ENCODE peak calls at places on chromosomes 6 and 20, in eight cellular contexts. X, F, U, J, Y, N, Q and T are unnamed samples. For H3K27me3, the result is how much of the 10 kb centered on the place peaks cover.

GRCh38 chr20:61600061-61600460 is 348.0 kb downstream of the CDH4 start:
- DNase-seq in Q (no peak), U (no peak), J (no peak), X (no peak), F (no peak), N (no peak), Y (no peak), T (no peak)

GRCh38 chr6:6815732-6816131 is 227.2 kb downstream of the LY86 start:
- DNase-seq in Y (no peak), J (no peak), F (no peak), Q (no peak), U (no peak), X (no peak), N (peak), T (no peak)

GRCh38 chr6:152338335-152339125 is 298.6 kb downstream of the SYNE1 start:
- DNase-seq in U (peak), Y (peak), Q (peak), F (no peak), J (peak), X (peak), N (peak), T (peak)

GRCh38 chr6:26197736-26198625 is 110.8 kb downstream of the HFE start:
- DNase-seq in J (peak), Y (no peak), Q (peak), U (peak), N (peak), F (peak), X (peak), T (no peak)

GRCh38 chr6:15614277-15614676 is 48.6 kb downstream of the DTNBP1 start:
- DNase-seq in J (no peak), X (no peak), U (no peak), Y (no peak), N (no peak), Q (no peak), F (no peak), T (no peak)

GRCh38 chr6:20870493-20870892 is 336.2 kb downstream of the CDKAL1 start:
- DNase-seq in F (no peak), J (no peak), N (no peak), U (no peak), Y (no peak), X (no peak), Q (no peak), T (no peak)

GRCh38 chr20:33301192-33301930 is 18.3 kb downstream of the BPIFB1 start:
- DNase-seq in Y (no peak), J (no peak), X (peak), N (peak), Q (no peak), U (no peak), F (no peak), T (no peak)

GRCh38 chr20:51460163-51460562 is 82.4 kb downstream of the NFATC2 start:
- DNase-seq in N (no peak), Y (no peak), X (no peak), Q (no peak), U (no peak), J (no peak), F (no peak), T (no peak)

GRCh38 chr6:5457036-5457435 is 195.7 kb downstream of the FARS2 start:
- DNase-seq in F (no peak), Q (peak), J (no peak), Y (no peak), X (peak), U (no peak), N (peak), T (no peak)

GRCh38 chr6:20866940-20867630 is 332.8 kb downstream of the CDKAL1 start:
- DNase-seq in Y (no peak), J (no peak), U (no peak), F (no peak), N (no peak), X (no peak), Q (peak), T (no peak)

GRCh38 chr6:75300206-75300605 is 15.6 kb upstream of the TMEM30A start:
- DNase-seq in F (no peak), X (no peak), Y (no peak), N (peak), Q (no peak), J (no peak), U (no peak), T (peak)

GRCh38 chr6:149043476-149044130 is 273.9 kb upstream of the TAB2 start:
- DNase-seq in X (no peak), Y (peak), J (no peak), Q (no peak), U (no peak), F (peak), N (no peak), T (peak)

GRCh38 chr6:30483677-30484279 is 5.5 kb upstream of the HLA-E start:
- DNase-seq in J (no peak), Q (peak), N (peak), U (peak), X (peak), Y (peak), F (peak), T (peak)

GRCh38 chr20:52631469-52631868 is 340.7 kb upstream of the TSHZ2 start:
- DNase-seq in N (no peak), J (no peak), Q (no peak), F (no peak), Y (no peak), X (no peak), U (no peak), T (no peak)

GRCh38 chr6:117600008-117600743 is 2.1 kb downstream of the GOPC start:
- DNase-seq in N (peak), J (no peak), Q (peak), U (peak), F (no peak), Y (peak), X (no peak), T (no peak)

GRCh38 chr6:5279891-5280338 is 18.6 kb downstream of the FARS2 start:
- DNase-seq in Q (no peak), F (no peak), X (no peak), U (no peak), N (no peak), Y (no peak), J (no peak), T (no peak)

GRCh38 chr20:58719258-58719657 is 26.7 kb downstream of the NPEPL1 start:
- DNase-seq in U (no peak), Q (no peak), J (peak), X (no peak), N (no peak), Y (no peak), F (no peak), T (peak)

GRCh38 chr6:145813285-145814034 is 1.1 kb downstream of the FBXO30 start:
- DNase-seq in Q (peak), Y (peak), U (no peak), X (peak), J (no peak), F (no peak), N (peak), T (no peak)

GRCh38 chr20:57425150-57426013 is 34.2 kb downstream of the RBM38 start:
- DNase-seq in J (no peak), U (no peak), F (no peak), Y (peak), N (peak), X (no peak), Q (no peak), T (peak)

GRCh38 chr6:71676298-71676697 is 210.1 kb upstream of the RIMS1 start:
- DNase-seq in X (no peak), J (no peak), Q (no peak), N (no peak), U (no peak), Y (no peak), F (no peak), T (no peak)

GRCh38 chr6:978937-979685 is 286.2 kb upstream of the EXOC2 start:
- DNase-seq in J (no peak), Y (no peak), X (no peak), F (no peak), N (no peak), U (no peak), Q (peak), T (no peak)

GRCh38 chr6:165962361-165962760 is 205.3 kb downstream of the TBXT start:
- DNase-seq in X (no peak), F (no peak), U (no peak), Q (no peak), N (no peak), Y (no peak), J (no peak), T (no peak)

GRCh38 chr6:148590881-148591280 is 155.9 kb upstream of the UST start:
- DNase-seq in U (no peak), X (no peak), F (no peak), Q (no peak), Y (peak), J (no peak), N (no peak), T (no peak)

GRCh38 chr6:148398686-148399085 is 56.0 kb downstream of the SASH1 start:
- DNase-seq in Q (no peak), N (no peak), F (no peak), Y (no peak), J (no peak), X (no peak), U (no peak), T (no peak)

GRCh38 chr6:112144145-112144926 is 56.9 kb downstream of the FAM229B start:
- DNase-seq in N (no peak), Q (no peak), J (no peak), X (no peak), Y (no peak), F (no peak), U (peak), T (no peak)

GRCh38 chr20:31713312-31714049 is 9.2 kb downstream of the BCL2L1 start:
- DNase-seq in F (peak), U (peak), J (peak), Q (peak), N (peak), X (peak), Y (no peak), T (peak)

GRCh38 chr20:8190043-8190880 is 58.2 kb downstream of the PLCB1 start:
- DNase-seq in X (no peak), F (no peak), Y (no peak), J (no peak), U (no peak), Q (no peak), N (no peak), T (no peak)

GRCh38 chr20:24492698-24493097 is 23.3 kb downstream of the SYNDIG1 start:
- DNase-seq in Q (no peak), Y (no peak), N (no peak), X (no peak), F (no peak), U (no peak), J (no peak), T (no peak)

GRCh38 chr6:44954281-44954680 is 373.8 kb upstream of the RUNX2 start:
- DNase-seq in J (no peak), F (no peak), Y (no peak), N (no peak), X (no peak), U (no peak), Q (no peak), T (no peak)

GRCh38 chr6:34597605-34598353 is 41.6 kb upstream of the SPDEF start:
- DNase-seq in F (no peak), J (no peak), X (no peak), Y (no peak), Q (no peak), N (no peak), U (no peak), T (no peak)

GRCh38 chr20:63347081-63347741 is 13.9 kb downstream of the CHRNA4 start:
- DNase-seq in Q (no peak), Y (no peak), J (no peak), N (no peak), U (no peak), X (no peak), F (no peak), T (peak)

GRCh38 chr6:169386431-169387057 is 132.9 kb upstream of the THBS2 start:
- DNase-seq in U (no peak), N (peak), F (no peak), J (peak), Q (peak), X (no peak), Y (no peak), T (no peak)

GRCh38 chr20:38168791-38169589 is 3.9 kb upstream of the TGM2 start:
- DNase-seq in X (peak), J (no peak), Q (no peak), F (no peak), U (no peak), N (no peak), Y (no peak), T (no peak)
- H3K4me3 ChIP-seq in X (no peak), J (no peak), Q (no peak), F (no peak), U (no peak), N (no peak), Y (no peak), T (no peak)

DNA sequence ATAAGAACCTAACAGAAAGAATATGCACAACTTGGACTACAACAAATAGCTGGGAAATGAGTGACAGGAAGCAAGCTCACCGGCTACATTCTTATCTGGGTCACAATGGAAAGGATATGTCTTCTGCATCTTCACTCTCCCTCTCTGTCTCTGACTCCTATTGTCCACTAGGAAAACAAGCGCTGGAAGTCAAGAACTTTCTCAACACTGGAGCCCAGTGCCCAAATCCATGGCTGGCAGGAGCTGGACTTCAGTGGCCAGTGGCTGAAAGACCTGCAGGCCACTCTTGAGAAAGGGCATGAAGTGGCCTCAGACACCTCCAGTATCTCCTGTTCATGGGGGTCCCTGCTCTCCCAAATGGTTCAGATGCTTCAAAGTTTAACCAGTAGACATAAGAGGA is 62.0 kb downstream of the FAM50B start:
- DNase-seq in Q (no peak), U (no peak), X (no peak), J (no peak), Y (no peak), N (no peak), F (no peak), T (no peak)
- H3K27me3 ChIP-seq in Q (under half), U (half or more), X (under half), J (under half), Y (under half), N (under half), F (under half), T (under half)

GRCh38 chr6:142868917-142869316 is 76.1 kb downstream of the HIVEP2 start:
- DNase-seq in Y (no peak), U (no peak), Q (no peak), J (no peak), N (peak), F (no peak), X (no peak), T (no peak)

GRCh38 chr6:142870787-142871371 is 74.1 kb downstream of the HIVEP2 start:
- DNase-seq in N (no peak), Q (no peak), Y (no peak), F (no peak), U (no peak), J (no peak), X (no peak), T (no peak)

GRCh38 chr6:142867355-142867801 is 77.6 kb downstream of the HIVEP2 start:
- DNase-seq in Y (no peak), Q (peak), N (peak), X (no peak), U (no peak), J (no peak), F (no peak), T (no peak)

GRCh38 chr6:142871910-142872331 is 73.1 kb downstream of the HIVEP2 start:
- DNase-seq in J (no peak), X (peak), F (no peak), Y (no peak), N (peak), Q (peak), U (peak), T (no peak)

DNA sequence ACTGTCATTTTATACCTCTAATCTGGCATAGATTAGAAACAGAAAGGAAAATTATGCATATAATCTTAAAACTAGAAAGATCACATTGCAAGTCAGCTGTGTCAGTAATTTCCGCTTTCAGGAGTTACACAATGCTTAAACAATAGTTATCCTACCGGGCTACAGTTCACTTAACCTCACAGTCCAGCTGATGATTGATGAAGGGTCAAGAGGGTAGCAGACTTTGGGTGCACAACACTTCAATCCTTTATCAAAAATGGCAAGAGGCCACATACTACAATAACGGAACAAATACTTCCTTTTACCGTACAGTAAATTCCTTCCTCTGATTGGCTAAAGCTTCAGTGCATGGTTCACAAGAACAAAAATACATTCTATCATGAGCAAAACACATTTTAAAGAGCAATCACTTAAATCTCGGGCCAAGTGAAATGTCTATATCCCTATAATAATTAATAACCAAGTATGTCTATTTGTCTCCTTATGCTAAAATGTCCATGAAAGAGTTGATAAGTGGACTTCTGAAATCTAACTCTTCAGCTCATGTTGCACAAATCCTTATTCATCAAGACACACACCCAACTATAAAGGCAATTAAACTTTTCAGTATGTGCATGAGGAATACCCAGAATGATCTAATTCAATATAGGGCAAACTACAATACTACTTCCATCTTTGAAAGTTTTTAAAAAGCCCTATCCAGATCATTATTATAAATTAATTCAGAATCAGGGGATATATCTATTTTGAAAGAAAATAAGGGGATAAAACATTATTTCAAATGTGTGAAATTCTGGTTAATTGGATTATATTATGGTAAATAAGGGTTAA is 76.8 kb downstream of the HIVEP2 start:
- DNase-seq in Y (no peak), X (no peak), F (no peak), U (peak), N (peak), J (no peak), Q (peak), T (no peak)
- H3K4me3 ChIP-seq in Y (no peak), X (no peak), F (no peak), U (no peak), N (no peak), J (no peak), Q (no peak), T (no peak)

DNA sequence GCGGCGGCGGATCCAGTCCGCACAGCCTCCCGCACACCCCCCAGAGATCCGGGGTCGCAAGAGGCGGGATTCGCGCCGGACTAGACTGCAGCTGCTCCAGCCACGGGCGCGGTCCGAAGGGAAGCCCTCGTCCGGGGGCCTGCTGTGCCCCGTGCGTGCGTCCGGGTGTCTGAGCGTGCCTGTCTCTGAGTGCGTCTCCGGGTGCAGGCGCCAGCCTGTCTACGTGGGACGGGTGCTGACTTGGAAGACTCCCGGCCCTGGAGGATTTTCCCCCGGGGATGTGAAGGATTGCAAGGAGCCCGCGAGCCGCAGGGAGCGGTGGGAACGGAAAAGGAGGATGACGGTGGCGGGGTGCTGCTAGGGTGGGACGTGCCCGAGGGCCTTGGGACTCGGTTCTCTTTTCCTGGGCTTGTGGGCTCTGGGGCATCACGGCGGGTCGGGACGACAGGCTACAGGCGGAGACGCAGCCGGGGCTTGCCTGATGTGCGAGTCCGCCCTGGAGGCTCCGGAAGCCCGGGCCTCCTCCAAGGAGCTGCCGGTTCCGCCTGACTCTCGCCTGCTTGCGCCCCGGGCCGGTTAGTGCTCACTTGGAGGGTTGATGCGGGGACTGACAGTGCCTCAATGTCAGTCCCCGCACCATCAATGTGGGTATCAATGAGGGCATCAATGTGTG is 5.7 kb downstream of the MAFB start:
- DNase-seq in F (no peak), J (peak), U (no peak), Y (no peak), Q (no peak), X (peak), N (peak), T (peak)
- H3K27me3 ChIP-seq in F (half or more), J (under half), U (under half), Y (under half), Q (under half), X (under half), N (half or more), T (half or more)

DNA sequence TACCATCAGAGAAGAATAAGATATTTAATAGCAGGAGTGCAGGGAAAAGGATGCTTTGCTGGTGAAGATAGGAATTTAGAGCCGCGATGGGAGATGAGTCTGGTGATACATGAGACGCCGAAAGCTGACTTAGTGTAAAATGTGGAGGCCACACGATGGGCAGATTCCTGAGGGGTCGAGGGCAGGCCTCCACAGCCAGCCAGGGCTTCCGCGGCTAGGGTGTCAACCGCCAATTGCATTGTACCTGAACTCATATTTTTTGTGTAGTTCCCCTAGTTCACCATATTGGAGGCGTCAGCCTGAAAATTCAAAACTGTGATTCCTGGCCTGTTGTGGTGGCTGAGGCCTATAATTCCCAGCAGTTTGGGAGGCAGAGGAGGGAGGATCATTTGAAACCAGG is 8.5 kb downstream of the ETV7 start:
- DNase-seq in F (no peak), J (no peak), Y (no peak), N (no peak), U (no peak), Q (no peak), X (no peak), T (no peak)
- H3K4me3 ChIP-seq in F (no peak), J (no peak), Y (no peak), N (no peak), U (no peak), Q (no peak), X (no peak), T (no peak)